ENCODE peak calls at places on chromosomes 6 and 20, in five cellular contexts. T is AG04450; Y is stimulated activated naive CD8-positive, alpha-beta T cell treated with anti-CD3 and anti-CD28 coated beads, Interleukin-15, Interleukin-2, amounts not matched to agents 100 U/mL and 50 U/mL, for 24 hours; B is T-cell; G is nucleus accumbens. S is an unnamed sample.
A peak's percentile ranks its signal among the peaks of the same experiment; 100 is the strongest.

GRCh38 chr20:46260480-46260879 is 47.8 kb downstream of the CDH22 start:
- DNase-seq in G (no peak), B (no peak), T (no peak), Y (no peak), S (no peak)

GRCh38 chr6:41021832-41022231 is 17.2 kb downstream of the UNC5CL start:
- DNase-seq in G (no peak), B (no peak), T (no peak), Y (no peak), S (peak; percentile 63)

GRCh38 chr20:31654534-31654933 is 16.8 kb downstream of the COX4I2 start:
- DNase-seq in G (no peak), T (no peak), B (no peak), Y (no peak), S (no peak)

GRCh38 chr6:141421378-141421777 is 711.3 kb upstream of the GJE1 start:
- DNase-seq in B (no peak), T (peak; percentile 36), G (no peak), Y (no peak), S (peak; percentile 89)

GRCh38 chr6:142851601-142852000 is 93.4 kb downstream of the HIVEP2 start:
- DNase-seq in T (no peak), Y (no peak), B (no peak), G (no peak), S (peak; percentile 62)

GRCh38 chr6:22251331-22251730 is 45.5 kb downstream of the PRL start:
- DNase-seq in G (no peak), T (no peak), B (no peak), Y (no peak), S (peak; percentile 81)

GRCh38 chr6:49550413-49551125 is at the start of gene C6orf141:
- DNase-seq in G (no peak), B (no peak), Y (peak; percentile 39), T (no peak), S (peak; percentile 46)

GRCh38 chr20:41370176-41370575 is 3.6 kb upstream of the EMILIN3 start:
- DNase-seq in T (no peak), Y (no peak), G (no peak), B (no peak), S (no peak)

GRCh38 chr6:3057063-3057462 is 11.2 kb upstream of the RIPK1 start:
- DNase-seq in G (no peak), Y (no peak), B (no peak), T (no peak), S (no peak)

GRCh38 chr6:28383235-28384142 is 16.1 kb downstream of the ZSCAN12 start:
- DNase-seq in T (peak; percentile 65), G (peak; percentile 30), B (peak; percentile 6), Y (peak; percentile 48), S (no peak)

GRCh38 chr6:113908801-113909200 is 51.7 kb downstream of the MARCKS start:
- DNase-seq in G (no peak), B (no peak), T (no peak), Y (no peak), S (no peak)

GRCh38 chr6:32170294-32170693 is 5.6 kb downstream of the AGPAT1 start:
- DNase-seq in B (no peak), G (no peak), Y (no peak), T (no peak), S (peak; percentile 59)